ENCODE peak calls at places on chromosomes 4 and X, in four cellular contexts. N, A, F and T are unnamed samples.

GRCh38 chrX:78839711-78840110 is 92.2 kb downstream of the LPAR4 start:
- DNase-seq in N (no peak), A (no peak), F (no peak), T (no peak)

GRCh38 chr4:10033191-10033881 is 12.0 kb upstream of the SLC2A9 start:
- DNase-seq in N (no peak), A (no peak), F (peak), T (peak)

GRCh38 chr4:78775278-78776030 is 696 bp upstream of the BMP2K start:
- DNase-seq in N (peak), A (peak), F (peak), T (peak)

GRCh38 chrX:113275769-113276168 is 435.1 kb upstream of the AMOT start:
- DNase-seq in N (no peak), A (no peak), F (no peak), T (no peak)

GRCh38 chr4:147090486-147090885 is 144.8 kb upstream of the TTC29 start:
- DNase-seq in N (no peak), A (no peak), F (no peak), T (peak)

GRCh38 chr4:62457356-62457755 is 1257.2 kb downstream of the ADGRL3 start:
- DNase-seq in N (no peak), A (no peak), F (no peak), T (no peak)

GRCh38 chrX:17831255-17831654 is 29.8 kb downstream of the RAI2 start:
- DNase-seq in N (no peak), A (no peak), F (no peak), T (no peak)

GRCh38 chr4:127211377-127212268 is 421.1 kb upstream of the INTU start:
- DNase-seq in N (no peak), A (no peak), F (no peak), T (no peak)

GRCh38 chr4:139795476-139795875 is 129.9 kb downstream of the MGST2 start:
- DNase-seq in N (no peak), A (no peak), F (no peak), T (no peak)

GRCh38 chr4:92969650-92970370 is 666.0 kb downstream of the GRID2 start:
- DNase-seq in N (no peak), A (no peak), F (peak), T (peak)

GRCh38 chr4:65600656-65601055 is 69.6 kb downstream of the EPHA5 start:
- DNase-seq in N (no peak), A (no peak), F (no peak), T (no peak)

GRCh38 chrX:63784902-63785692 is at the start of gene ARHGEF9:
- DNase-seq in N (peak), A (peak), F (no peak), T (peak)